ENCODE peak calls at places on chromosomes 5 and 9, in nine cellular contexts. One of them, this sample, is unnamed. For H3K36me3, the result is how much of the 10 kb centered on the place peaks cover.

GRCh38 chr9:138077126-138077525 is 199.5 kb downstream of the CACNA1B start:
- DNase-seq in NT2/D1: no peak
- DNase-seq in hepatocyte: no peak
- DNase-seq in heart right ventricle: no peak
- DNase-seq in mucosa of descending colon: no peak
- DNase-seq in adrenal gland: no peak
- DNase-seq in mesendoderm: no peak
- DNase-seq in heart left ventricle: no peak
- DNase-seq in IMR-90: no peak
- DNase-seq in this sample: no peak

GRCh38 chr5:10663531-10664183 is 97.4 kb downstream of the DAP start:
- DNase-seq in IMR-90: peak
- DNase-seq in NT2/D1: no peak
- DNase-seq in heart left ventricle: peak
- DNase-seq in mesendoderm: peak
- DNase-seq in heart right ventricle: peak
- DNase-seq in adrenal gland: no peak
- DNase-seq in mucosa of descending colon: no peak
- DNase-seq in hepatocyte: peak
- DNase-seq in this sample: peak

GRCh38 chr9:134402182-134402581 is 75.9 kb downstream of the RXRA start:
- DNase-seq in adrenal gland: no peak
- DNase-seq in heart left ventricle: no peak
- DNase-seq in mucosa of descending colon: no peak
- DNase-seq in heart right ventricle: no peak
- DNase-seq in NT2/D1: no peak
- DNase-seq in mesendoderm: no peak
- DNase-seq in hepatocyte: no peak
- DNase-seq in IMR-90: no peak
- DNase-seq in this sample: no peak

GRCh38 chr5:71587709-71588532 is 781 bp downstream of the MCCC2 start:
- DNase-seq in heart left ventricle: no peak
- DNase-seq in hepatocyte: no peak
- DNase-seq in heart right ventricle: no peak
- DNase-seq in mucosa of descending colon: no peak
- DNase-seq in mesendoderm: no peak
- DNase-seq in adrenal gland: no peak
- DNase-seq in IMR-90: no peak
- DNase-seq in NT2/D1: no peak
- DNase-seq in this sample: peak

GRCh38 chr5:160638141-160638742 is 213.8 kb downstream of the ATP10B start:
- DNase-seq in adrenal gland: no peak
- DNase-seq in hepatocyte: peak
- DNase-seq in IMR-90: no peak
- DNase-seq in mesendoderm: no peak
- DNase-seq in NT2/D1: no peak
- DNase-seq in heart right ventricle: no peak
- DNase-seq in mucosa of descending colon: no peak
- DNase-seq in heart left ventricle: no peak
- DNase-seq in this sample: no peak

GRCh38 chr9:95666096-95666784 is 149.5 kb upstream of the PTCH1 start:
- DNase-seq in heart left ventricle: no peak
- DNase-seq in mesendoderm: peak
- DNase-seq in IMR-90: no peak
- DNase-seq in hepatocyte: no peak
- DNase-seq in heart right ventricle: no peak
- DNase-seq in mucosa of descending colon: no peak
- DNase-seq in NT2/D1: no peak
- DNase-seq in adrenal gland: no peak
- DNase-seq in this sample: peak

GRCh38 chr5:73678322-73678740 is 52.3 kb downstream of the ARHGEF28 start:
- DNase-seq in hepatocyte: peak
- DNase-seq in mucosa of descending colon: no peak
- DNase-seq in heart left ventricle: no peak
- DNase-seq in mesendoderm: no peak
- DNase-seq in IMR-90: no peak
- DNase-seq in NT2/D1: no peak
- DNase-seq in heart right ventricle: no peak
- DNase-seq in adrenal gland: no peak
- DNase-seq in this sample: no peak

GRCh38 chr5:128498844-128499455 is 39.1 kb downstream of the FBN2 start:
- DNase-seq in mucosa of descending colon: no peak
- DNase-seq in heart right ventricle: peak
- DNase-seq in IMR-90: peak
- DNase-seq in hepatocyte: peak
- DNase-seq in adrenal gland: no peak
- DNase-seq in heart left ventricle: no peak
- DNase-seq in NT2/D1: no peak
- DNase-seq in mesendoderm: peak
- DNase-seq in this sample: peak

GRCh38 chr9:131111186-131111853 is 14.1 kb upstream of the NUP214 start:
- DNase-seq in hepatocyte: no peak
- DNase-seq in heart left ventricle: no peak
- DNase-seq in mesendoderm: peak
- DNase-seq in IMR-90: no peak
- DNase-seq in adrenal gland: no peak
- DNase-seq in heart right ventricle: no peak
- DNase-seq in NT2/D1: no peak
- DNase-seq in mucosa of descending colon: no peak
- DNase-seq in this sample: peak

GRCh38 chr5:92956886-92957285 is 624.1 kb downstream of the NR2F1-AS1 start:
- DNase-seq in heart right ventricle: no peak
- DNase-seq in mucosa of descending colon: no peak
- DNase-seq in adrenal gland: no peak
- DNase-seq in heart left ventricle: no peak
- DNase-seq in hepatocyte: no peak
- DNase-seq in IMR-90: no peak
- DNase-seq in NT2/D1: no peak
- DNase-seq in mesendoderm: no peak
- DNase-seq in this sample: no peak

GRCh38 chr5:157369507-157369906 is 90.5 kb upstream of the NIPAL4 start:
- DNase-seq in mucosa of descending colon: no peak
- DNase-seq in IMR-90: no peak
- DNase-seq in adrenal gland: no peak
- DNase-seq in mesendoderm: no peak
- DNase-seq in NT2/D1: no peak
- DNase-seq in heart right ventricle: no peak
- DNase-seq in heart left ventricle: no peak
- DNase-seq in hepatocyte: no peak
- DNase-seq in this sample: no peak
- H3K36me3 ChIP-seq in mucosa of descending colon: under half
- H3K36me3 ChIP-seq in IMR-90: under half
- H3K36me3 ChIP-seq in adrenal gland: under half
- H3K36me3 ChIP-seq in mesendoderm: under half
- H3K36me3 ChIP-seq in NT2/D1: under half
- H3K36me3 ChIP-seq in heart right ventricle: under half
- H3K36me3 ChIP-seq in heart left ventricle: under half
- H3K36me3 ChIP-seq in hepatocyte: under half
- H3K36me3 ChIP-seq in this sample: under half

GRCh38 chr5:178212241-178213002 is 8.1 kb downstream of the HNRNPAB start:
- DNase-seq in IMR-90: no peak
- DNase-seq in NT2/D1: no peak
- DNase-seq in adrenal gland: no peak
- DNase-seq in heart right ventricle: no peak
- DNase-seq in hepatocyte: no peak
- DNase-seq in mucosa of descending colon: no peak
- DNase-seq in mesendoderm: no peak
- DNase-seq in heart left ventricle: no peak
- DNase-seq in this sample: no peak

GRCh38 chr5:178213003-178213449 is 8.7 kb downstream of the HNRNPAB start:
- DNase-seq in hepatocyte: no peak
- DNase-seq in NT2/D1: no peak
- DNase-seq in mucosa of descending colon: no peak
- DNase-seq in heart right ventricle: no peak
- DNase-seq in IMR-90: no peak
- DNase-seq in heart left ventricle: no peak
- DNase-seq in mesendoderm: no peak
- DNase-seq in adrenal gland: no peak
- DNase-seq in this sample: no peak

GRCh38 chr5:178215263-178216002 is 11.1 kb downstream of the HNRNPAB start:
- DNase-seq in mucosa of descending colon: peak
- DNase-seq in NT2/D1: no peak
- DNase-seq in IMR-90: no peak
- DNase-seq in mesendoderm: no peak
- DNase-seq in hepatocyte: no peak
- DNase-seq in heart right ventricle: no peak
- DNase-seq in heart left ventricle: no peak
- DNase-seq in adrenal gland: no peak
- DNase-seq in this sample: no peak

GRCh38 chr5:178214160-178214803 is 9.9 kb downstream of the HNRNPAB start:
- DNase-seq in mesendoderm: no peak
- DNase-seq in heart left ventricle: no peak
- DNase-seq in adrenal gland: no peak
- DNase-seq in heart right ventricle: no peak
- DNase-seq in hepatocyte: no peak
- DNase-seq in IMR-90: no peak
- DNase-seq in mucosa of descending colon: no peak
- DNase-seq in NT2/D1: no peak
- DNase-seq in this sample: no peak

DNA sequence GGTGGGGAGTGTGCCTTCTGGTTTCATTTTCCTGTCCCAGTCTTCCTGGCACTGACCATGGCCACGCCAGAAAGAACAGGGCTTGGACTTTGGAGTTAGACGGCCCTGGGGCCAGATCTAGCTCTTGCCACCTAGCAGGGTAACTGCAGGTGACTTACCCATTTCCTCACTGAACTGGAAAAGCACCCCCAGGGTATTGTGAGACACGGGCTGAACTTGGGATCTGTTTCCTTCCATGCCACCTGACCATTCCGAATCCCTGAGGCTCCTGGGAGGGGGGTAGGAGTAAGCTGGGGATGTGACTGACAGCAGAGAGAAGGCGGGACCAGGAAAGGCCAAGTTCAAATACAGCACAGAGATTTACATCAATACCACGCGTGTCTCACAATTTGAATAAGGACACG is 9.4 kb downstream of the HNRNPAB start:
- DNase-seq in mucosa of descending colon: no peak
- DNase-seq in NT2/D1: no peak
- DNase-seq in IMR-90: no peak
- DNase-seq in heart right ventricle: no peak
- DNase-seq in adrenal gland: no peak
- DNase-seq in mesendoderm: peak
- DNase-seq in heart left ventricle: no peak
- DNase-seq in hepatocyte: peak
- DNase-seq in this sample: no peak
- H3K36me3 ChIP-seq in mucosa of descending colon: under half
- H3K36me3 ChIP-seq in NT2/D1: half or more
- H3K36me3 ChIP-seq in IMR-90: half or more
- H3K36me3 ChIP-seq in heart right ventricle: half or more
- H3K36me3 ChIP-seq in adrenal gland: half or more
- H3K36me3 ChIP-seq in mesendoderm: under half
- H3K36me3 ChIP-seq in heart left ventricle: half or more
- H3K36me3 ChIP-seq in hepatocyte: under half
- H3K36me3 ChIP-seq in this sample: under half

GRCh38 chr5:126819253-126819652 is 42.3 kb downstream of the LMNB1 start:
- DNase-seq in mucosa of descending colon: no peak
- DNase-seq in heart right ventricle: no peak
- DNase-seq in hepatocyte: no peak
- DNase-seq in NT2/D1: no peak
- DNase-seq in IMR-90: no peak
- DNase-seq in adrenal gland: no peak
- DNase-seq in mesendoderm: no peak
- DNase-seq in heart left ventricle: no peak
- DNase-seq in this sample: no peak

GRCh38 chr5:126814721-126815404 is 37.9 kb downstream of the LMNB1 start:
- DNase-seq in hepatocyte: no peak
- DNase-seq in adrenal gland: no peak
- DNase-seq in IMR-90: peak
- DNase-seq in mesendoderm: no peak
- DNase-seq in heart right ventricle: no peak
- DNase-seq in NT2/D1: no peak
- DNase-seq in mucosa of descending colon: no peak
- DNase-seq in heart left ventricle: no peak
- DNase-seq in this sample: no peak

GRCh38 chr5:126811515-126812198 is 34.7 kb downstream of the LMNB1 start:
- DNase-seq in heart left ventricle: no peak
- DNase-seq in mucosa of descending colon: no peak
- DNase-seq in IMR-90: peak
- DNase-seq in NT2/D1: no peak
- DNase-seq in adrenal gland: no peak
- DNase-seq in heart right ventricle: no peak
- DNase-seq in hepatocyte: no peak
- DNase-seq in mesendoderm: peak
- DNase-seq in this sample: no peak

GRCh38 chr5:126812199-126812570 is 35.2 kb downstream of the LMNB1 start:
- DNase-seq in mucosa of descending colon: no peak
- DNase-seq in hepatocyte: no peak
- DNase-seq in heart left ventricle: no peak
- DNase-seq in mesendoderm: no peak
- DNase-seq in NT2/D1: no peak
- DNase-seq in adrenal gland: no peak
- DNase-seq in IMR-90: no peak
- DNase-seq in heart right ventricle: no peak
- DNase-seq in this sample: no peak

DNA sequence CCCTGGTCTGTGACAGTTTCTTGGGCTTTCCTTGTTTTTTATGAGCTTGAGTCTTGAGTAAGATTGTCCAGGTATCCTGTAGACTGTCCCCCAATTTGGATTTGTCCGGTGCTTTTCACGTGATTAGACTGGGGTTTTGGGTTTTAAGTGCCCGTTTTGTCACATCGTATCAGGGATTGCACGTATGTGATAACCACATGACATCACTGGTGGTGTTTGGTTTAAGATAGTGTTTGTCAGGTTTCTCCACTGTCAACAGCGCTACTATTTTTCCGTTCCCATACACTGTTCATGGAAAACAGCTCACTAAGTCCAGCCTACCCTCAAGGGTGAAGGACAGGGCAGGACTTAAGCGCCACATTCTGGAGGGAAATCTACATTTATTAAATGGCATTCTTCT is 39.7 kb downstream of the LMNB1 start:
- DNase-seq in heart right ventricle: no peak
- DNase-seq in mesendoderm: no peak
- DNase-seq in NT2/D1: no peak
- DNase-seq in adrenal gland: no peak
- DNase-seq in heart left ventricle: no peak
- DNase-seq in hepatocyte: no peak
- DNase-seq in IMR-90: no peak
- DNase-seq in mucosa of descending colon: no peak
- DNase-seq in this sample: no peak
- H3K36me3 ChIP-seq in heart right ventricle: under half
- H3K36me3 ChIP-seq in mesendoderm: under half
- H3K36me3 ChIP-seq in NT2/D1: half or more
- H3K36me3 ChIP-seq in adrenal gland: under half
- H3K36me3 ChIP-seq in heart left ventricle: under half
- H3K36me3 ChIP-seq in hepatocyte: under half
- H3K36me3 ChIP-seq in IMR-90: under half
- H3K36me3 ChIP-seq in mucosa of descending colon: under half
- H3K36me3 ChIP-seq in this sample: half or more

DNA sequence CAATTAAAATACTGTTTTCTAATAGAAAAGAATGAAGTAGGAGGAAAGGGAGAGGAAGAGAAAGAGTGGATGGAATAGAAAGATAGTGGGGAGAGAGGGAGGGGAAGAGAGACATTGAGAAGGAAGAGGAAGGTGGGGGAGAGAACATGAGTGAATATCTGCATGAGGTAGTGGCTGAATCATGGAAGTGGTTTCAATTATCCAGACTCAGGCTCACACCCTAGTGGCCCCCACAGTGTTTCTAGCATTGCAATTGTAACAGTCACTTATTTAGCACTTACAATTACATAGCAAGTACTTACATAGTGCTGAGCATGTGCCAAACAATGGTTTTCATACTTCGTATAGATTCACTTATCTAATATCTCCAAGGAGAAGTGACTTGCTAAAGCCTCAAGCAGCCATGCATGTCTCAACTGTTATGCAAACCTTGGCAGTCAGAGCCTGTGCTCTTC is 72.7 kb downstream of the CAST start:
- DNase-seq in hepatocyte: no peak
- DNase-seq in mesendoderm: no peak
- DNase-seq in adrenal gland: no peak
- DNase-seq in mucosa of descending colon: no peak
- DNase-seq in NT2/D1: no peak
- DNase-seq in heart left ventricle: no peak
- DNase-seq in heart right ventricle: no peak
- DNase-seq in IMR-90: peak
- DNase-seq in this sample: peak
- H3K36me3 ChIP-seq in hepatocyte: under half
- H3K36me3 ChIP-seq in mesendoderm: under half
- H3K36me3 ChIP-seq in adrenal gland: under half
- H3K36me3 ChIP-seq in mucosa of descending colon: under half
- H3K36me3 ChIP-seq in NT2/D1: under half
- H3K36me3 ChIP-seq in heart left ventricle: half or more
- H3K36me3 ChIP-seq in heart right ventricle: under half
- H3K36me3 ChIP-seq in IMR-90: under half
- H3K36me3 ChIP-seq in this sample: under half

This sample was measured in GM23338.